ENCODE peak calls at places on chromosomes 4 and X, in ten cellular contexts. E, I, H, A, J, C, Q, O, K and L are unnamed samples.

GRCh38 chrX:39777623-39778025 is 320.1 kb downstream of the BCOR start:
- DNase-seq in A (no peak), E (no peak), Q (no peak), I (no peak), J (no peak), H (no peak), O (no peak), C (no peak), K (no peak), L (no peak)

GRCh38 chrX:130120321-130120731 is 10.0 kb upstream of the ELF4 start:
- DNase-seq in C (no peak), Q (peak), J (no peak), H (no peak), K (no peak), O (no peak), E (no peak), I (no peak), A (no peak), L (no peak)

GRCh38 chr4:99507762-99508161 is 3.1 kb upstream of the C4orf17 start:
- DNase-seq in A (no peak), Q (no peak), K (no peak), J (no peak), E (no peak), I (no peak), H (no peak), C (no peak), O (no peak), L (no peak)

GRCh38 chr4:25486171-25486570 is 109.1 kb downstream of the ANAPC4 start:
- DNase-seq in K (peak), C (no peak), E (no peak), Q (no peak), I (no peak), O (no peak), A (no peak), H (no peak), J (no peak), L (no peak)

GRCh38 chrX:39883664-39884063 is 214.1 kb downstream of the BCOR start:
- DNase-seq in E (no peak), I (no peak), A (no peak), H (no peak), O (no peak), K (no peak), C (no peak), Q (no peak), J (no peak), L (no peak)

GRCh38 chrX:136620780-136621179 is 27.2 kb upstream of the CD40LG start:
- DNase-seq in I (no peak), C (no peak), A (no peak), H (no peak), Q (no peak), J (no peak), K (no peak), O (no peak), E (no peak), L (no peak)

GRCh38 chr4:42927946-42928345 is 35.4 kb downstream of the GRXCR1 start:
- DNase-seq in I (no peak), E (no peak), Q (peak), A (no peak), O (no peak), H (no peak), J (no peak), C (no peak), K (no peak), L (no peak)

GRCh38 chrX:7294483-7294882 is 146.5 kb upstream of the PUDP start:
- DNase-seq in H (no peak), C (no peak), A (no peak), O (no peak), E (no peak), J (no peak), K (no peak), I (no peak), Q (no peak), L (no peak)

GRCh38 chr4:31189938-31190337 is 469.8 kb downstream of the PCDH7 start:
- DNase-seq in A (no peak), O (no peak), I (no peak), J (no peak), H (no peak), Q (no peak), C (no peak), E (no peak), K (no peak), L (no peak)

GRCh38 chr4:6118201-6118600 is 82.1 kb downstream of the JAKMIP1 start:
- DNase-seq in C (no peak), O (no peak), A (no peak), I (no peak), E (no peak), J (no peak), K (no peak), Q (no peak), H (no peak), L (no peak)

GRCh38 chrX:41580423-41581064 is 108.2 kb upstream of the GPR34 start:
- DNase-seq in Q (no peak), C (no peak), K (no peak), H (no peak), O (no peak), E (no peak), J (no peak), I (no peak), A (no peak), L (no peak)

GRCh38 chr4:127000846-127001245 is 631.9 kb upstream of the INTU start:
- DNase-seq in E (no peak), A (no peak), I (no peak), K (no peak), H (no peak), O (no peak), C (no peak), J (no peak), Q (no peak), L (no peak)

GRCh38 chrX:39577206-39577605 is 520.6 kb downstream of the BCOR start:
- DNase-seq in Q (peak), H (no peak), I (no peak), C (no peak), J (no peak), K (no peak), E (no peak), O (no peak), A (no peak), L (no peak)

GRCh38 chr4:70530997-70531396 is 12.6 kb downstream of the AMTN start:
- DNase-seq in H (no peak), O (no peak), Q (no peak), C (no peak), I (no peak), E (no peak), A (no peak), K (no peak), J (no peak), L (no peak)

GRCh38 chr4:13903061-13903460 is 275.5 kb upstream of the BOD1L1 start:
- DNase-seq in H (no peak), I (no peak), E (no peak), K (no peak), J (no peak), A (no peak), C (no peak), Q (no peak), O (no peak), L (no peak)

DNA sequence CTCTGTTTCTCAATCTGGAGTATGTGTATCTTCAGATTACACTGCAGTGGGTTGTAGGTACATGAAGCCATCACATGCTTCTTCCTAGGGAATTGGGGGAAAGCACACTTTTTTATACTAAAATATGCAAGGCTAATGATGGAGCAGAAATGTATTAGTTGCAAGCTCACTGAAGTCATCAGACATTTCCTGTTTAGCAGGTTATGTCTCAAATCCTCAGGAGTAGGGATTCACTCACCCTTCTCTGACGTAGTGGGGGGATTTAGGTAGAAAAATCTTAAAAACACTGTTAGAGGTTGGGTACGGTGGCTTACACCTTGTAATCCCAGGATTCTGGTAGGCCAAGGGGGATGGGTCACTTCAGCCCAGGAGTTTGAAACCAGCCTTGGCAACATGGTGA is 128.4 kb upstream of the GPC4 start:
- DNase-seq in O (no peak), K (no peak), I (no peak), H (no peak), J (no peak), A (no peak), Q (no peak), C (no peak), E (no peak), L (no peak)
- H3K27ac ChIP-seq in O (peak), K (no peak), I (peak), H (no peak), J (no peak), A (no peak), Q (peak), C (no peak), E (no peak), L (no peak)

DNA sequence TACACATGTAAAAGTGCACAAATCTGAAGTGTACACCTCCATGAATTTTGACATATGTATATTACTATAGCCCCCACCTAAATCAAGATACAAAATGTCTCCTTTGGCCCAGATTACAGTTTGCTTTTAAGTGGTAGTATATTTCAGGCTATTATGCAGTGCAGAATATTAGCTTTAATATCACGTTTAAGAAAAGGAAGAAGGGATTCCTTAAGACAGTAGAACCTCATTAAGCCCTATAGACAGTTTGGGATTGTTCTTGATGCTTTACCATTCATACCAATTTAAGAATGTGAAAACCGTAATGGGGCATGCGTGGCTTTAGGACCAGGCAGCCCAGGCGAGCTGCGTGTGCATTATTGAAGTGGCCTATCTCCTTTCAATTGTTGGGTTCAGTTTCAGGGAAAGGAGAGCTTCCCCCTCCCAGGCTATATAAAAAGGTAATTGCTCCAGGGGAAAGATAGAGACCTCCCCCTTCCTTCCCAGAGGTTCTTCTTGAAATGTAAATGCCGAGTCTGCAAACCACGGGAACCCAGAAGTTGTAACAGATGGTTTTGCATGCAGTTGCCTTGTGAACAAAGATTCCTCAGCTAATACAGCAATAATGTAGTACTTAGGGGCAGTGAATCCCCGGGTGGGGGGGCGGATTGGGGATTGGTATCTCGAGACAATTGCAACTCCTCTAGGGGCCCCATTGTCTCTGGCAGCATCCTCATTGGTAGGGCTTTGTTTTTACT is 106.1 kb downstream of the UCHL1 start:
- DNase-seq in H (no peak), C (no peak), J (no peak), O (no peak), Q (no peak), I (no peak), K (no peak), A (no peak), E (no peak), L (no peak)
- TF ChIP-seq CTCF in H (no peak), C (no peak), J (no peak), O (no peak), Q (no peak), I (no peak), K (no peak), A (no peak), E (no peak), L (no peak)

GRCh38 chr4:143384381-143384994 is 47.8 kb downstream of the GAB1 start:
- DNase-seq in O (no peak), Q (no peak), K (no peak), J (no peak), I (no peak), H (no peak), E (peak), C (no peak), A (peak), L (peak)
- H3K27ac ChIP-seq in O (peak), Q (no peak), K (no peak), J (peak), I (no peak), H (no peak), E (peak), C (no peak), A (peak), L (peak)

DNA sequence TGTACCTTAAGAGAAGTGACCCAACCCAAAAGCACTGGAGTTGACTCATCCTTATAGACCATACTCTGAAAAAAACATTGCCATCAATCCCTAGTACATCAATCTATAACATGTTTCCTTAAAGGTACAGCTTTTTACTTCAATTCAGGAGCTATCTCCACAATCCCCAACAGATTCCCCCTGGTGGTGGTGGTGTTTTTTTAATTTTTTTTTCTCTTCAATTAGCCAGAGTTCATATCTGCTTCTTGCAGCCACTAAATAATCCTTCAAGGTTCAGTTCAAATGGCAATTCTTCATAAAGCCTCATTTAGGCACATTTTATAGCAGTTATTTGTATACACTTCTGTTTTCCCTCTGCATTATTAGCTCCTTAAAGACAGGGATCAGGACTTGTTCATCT is 60.7 kb upstream of the KDR start:
- DNase-seq in J (no peak), O (no peak), K (no peak), E (no peak), A (no peak), Q (no peak), H (no peak), I (no peak), C (no peak), L (no peak)
- TF ChIP-seq CTCF in J (no peak), O (no peak), K (no peak), E (no peak), A (no peak), Q (peak), H (peak), I (no peak), C (peak), L (no peak)

GRCh38 chr4:2501034-2501594 is 32.2 kb downstream of the RNF4 start:
- DNase-seq in C (no peak), K (no peak), I (no peak), E (no peak), J (no peak), O (no peak), H (no peak), A (no peak), Q (no peak), L (no peak)
- H3K27ac ChIP-seq in C (peak), K (no peak), I (no peak), E (no peak), J (no peak), O (no peak), H (no peak), A (no peak), Q (no peak), L (no peak)

DNA sequence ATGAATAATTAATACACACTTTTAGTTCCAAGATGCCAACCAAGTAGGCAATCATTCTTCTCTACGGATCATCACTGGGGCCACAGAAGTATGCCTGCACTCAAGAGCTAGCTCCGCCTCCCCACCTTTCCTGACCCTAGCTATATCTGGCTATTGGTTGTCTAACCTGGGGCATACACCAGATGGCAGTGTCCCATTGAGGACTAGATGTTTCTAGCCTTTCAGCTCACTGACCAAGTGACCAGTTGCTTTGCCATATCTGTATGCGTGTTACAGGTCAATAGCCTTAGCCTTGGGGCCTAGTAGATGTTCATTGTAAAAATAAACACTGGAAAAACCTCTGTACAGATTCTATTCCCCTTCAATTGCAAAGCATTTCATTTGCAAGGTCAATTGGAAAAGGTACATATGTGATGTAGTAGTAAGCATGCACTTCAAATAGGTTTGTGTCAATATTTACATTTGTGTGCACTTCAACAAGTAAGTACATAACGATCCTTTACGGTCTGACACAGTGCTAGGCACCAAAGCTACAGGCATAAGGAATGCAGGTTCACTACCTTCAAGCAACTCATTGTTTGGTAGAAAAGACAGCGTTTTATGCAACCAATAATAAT is 521.7 kb downstream of the PPARGC1A start:
- DNase-seq in Q (peak), J (no peak), I (no peak), O (no peak), K (no peak), E (no peak), C (peak), H (no peak), A (peak), L (peak)
- TF ChIP-seq CTCF in Q (peak), J (no peak), I (no peak), O (no peak), K (no peak), E (no peak), C (peak), H (peak), A (peak), L (no peak)

DNA sequence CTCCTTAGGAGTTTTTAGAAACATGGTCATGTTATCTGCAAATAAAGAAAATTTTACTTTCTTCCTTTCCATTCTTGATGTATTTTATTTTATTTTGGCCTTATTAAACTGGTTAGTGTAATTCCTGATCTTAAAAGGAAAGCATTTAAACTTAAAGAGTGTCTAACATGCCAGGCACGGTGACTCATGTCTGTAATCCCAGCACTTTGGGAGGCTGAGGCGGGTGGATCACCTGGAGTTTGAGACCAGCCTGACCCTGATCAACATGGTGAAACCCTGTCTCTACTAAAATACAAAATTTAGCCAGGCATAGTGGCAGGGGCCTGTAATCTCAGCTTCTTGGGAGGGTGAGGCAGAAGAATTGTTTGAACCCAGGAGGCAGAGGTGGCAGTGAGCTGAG is 281.3 kb downstream of the PTTG2 start:
- DNase-seq in J (no peak), I (no peak), O (no peak), C (no peak), K (no peak), H (no peak), Q (no peak), E (no peak), A (no peak), L (no peak)
- H3K27ac ChIP-seq in J (no peak), I (no peak), O (no peak), C (no peak), K (no peak), H (no peak), Q (no peak), E (no peak), A (no peak), L (no peak)